ENCODE peak calls at places on chromosomes 13 and 19, in nine cellular contexts. R is CD4-positive, alpha-beta T cell; C is AG10803; T is mammary epithelial cell; D is neural crest cell; L is astrocyte of the cerebellum; S is fibroblast of the aortic adventitia; K is endothelial cell; I is left lung. B is an unnamed sample.

GRCh38 chr13:19587635-19588300 is 26.4 kb upstream of the TPTE2 start:
- DNase-seq in R (no peak), C (peak; percentile 34), T (peak; percentile 35), D (no peak), L (no peak), S (peak; percentile 52), K (no peak), I (no peak), B (no peak)

GRCh38 chr19:54420383-54421168 is 5.3 kb downstream of the TTYH1 start:
- DNase-seq in R (no peak), C (no peak), T (no peak), D (peak; percentile 82), L (no peak), S (no peak), K (peak; percentile 47), I (no peak), B (no peak)

GRCh38 chr13:41005709-41006108 is 13.4 kb downstream of the ELF1 start:
- DNase-seq in R (no peak), C (no peak), T (no peak), D (no peak), L (no peak), S (no peak), K (no peak), I (no peak), B (no peak)

GRCh38 chr19:57512845-57513244 is 13.1 kb downstream of the ZNF773 start:
- DNase-seq in R (no peak), C (peak; percentile 6), T (no peak), D (no peak), L (peak; percentile 12), S (peak; percentile 15), K (peak; percentile 8), I (no peak), B (no peak)

GRCh38 chr19:49514151-49514550 is 1.7 kb downstream of the FCGRT start:
- DNase-seq in R (no peak), C (no peak), T (no peak), D (no peak), L (no peak), S (no peak), K (no peak), I (peak; percentile 75), B (no peak)

GRCh38 chr13:26727633-26728032 is 33.0 kb downstream of the GPR12 start:
- DNase-seq in R (no peak), C (no peak), T (peak; percentile 5), D (no peak), L (no peak), S (no peak), K (no peak), I (no peak), B (no peak)

GRCh38 chr19:46256855-46257254 is 27.3 kb downstream of the IGFL1 start:
- DNase-seq in R (no peak), C (peak; percentile 39), T (peak; percentile 63), D (no peak), L (no peak), S (peak; percentile 30), K (no peak), I (no peak), B (no peak)

GRCh38 chr19:47719047-47719885 is 6.0 kb downstream of the EHD2 start:
- DNase-seq in R (no peak), C (peak; percentile 100), T (peak; percentile 95), D (no peak), L (peak; percentile 84), S (peak; percentile 98), K (no peak), I (peak; percentile 84), B (peak; percentile 70)

GRCh38 chr13:113924184-113924583 is 49.7 kb downstream of the C13orf46 start:
- DNase-seq in R (no peak), C (no peak), T (no peak), D (no peak), L (no peak), S (no peak), K (no peak), I (no peak), B (no peak)

GRCh38 chr13:106028916-106029315 is 506.5 kb downstream of the EFNB2 start:
- DNase-seq in R (no peak), C (peak; percentile 66), T (peak; percentile 19), D (no peak), L (peak; percentile 20), S (no peak), K (no peak), I (no peak), B (peak; percentile 39)

GRCh38 chr19:30393729-30394480 is 21.7 kb downstream of the ZNF536 start:
- DNase-seq in R (no peak), C (no peak), T (no peak), D (no peak), L (no peak), S (no peak), K (no peak), I (no peak), B (no peak)
- TF ChIP-seq CTCF in R (no peak), C (no peak), T (no peak), D (no peak), L (no peak), S (no peak), K (no peak), I (no peak), B (no peak)

DNA sequence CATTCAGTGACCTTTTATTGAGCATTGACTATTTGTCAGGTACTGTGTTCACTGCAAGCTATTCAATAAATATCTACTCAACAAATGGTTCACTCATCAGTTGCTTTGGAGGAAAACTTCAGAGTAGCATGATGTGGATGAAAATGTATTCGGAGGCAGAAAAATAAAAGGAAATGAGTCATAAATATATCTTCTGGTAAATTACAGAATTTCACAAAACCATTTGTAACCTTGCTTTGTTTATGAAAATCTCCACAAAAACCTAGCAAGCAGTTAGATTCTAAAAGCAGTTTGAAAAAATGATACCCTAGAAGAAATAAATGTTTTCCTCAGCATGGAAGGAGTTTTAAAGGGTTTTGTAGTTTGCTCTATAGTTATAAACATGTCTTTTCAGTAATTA is 399.6 kb downstream of the LMO7 start:
- DNase-seq in R (no peak), C (no peak), T (no peak), D (no peak), L (no peak), S (peak; percentile 13), K (no peak), I (no peak), B (no peak)
- TF ChIP-seq CTCF in R (no peak), C (no peak), T (no peak), D (no peak), L (no peak), S (no peak), K (no peak), I (no peak), B (no peak)

GRCh38 chr19:21680679-21681078 is 86.7 kb downstream of the ZNF100 start:
- DNase-seq in R (no peak), C (no peak), T (no peak), D (no peak), L (no peak), S (no peak), K (no peak), I (no peak), B (no peak)

GRCh38 chr19:21680026-21680425 is 87.4 kb downstream of the ZNF100 start:
- DNase-seq in R (no peak), C (no peak), T (no peak), D (no peak), L (no peak), S (no peak), K (no peak), I (no peak), B (no peak)

DNA sequence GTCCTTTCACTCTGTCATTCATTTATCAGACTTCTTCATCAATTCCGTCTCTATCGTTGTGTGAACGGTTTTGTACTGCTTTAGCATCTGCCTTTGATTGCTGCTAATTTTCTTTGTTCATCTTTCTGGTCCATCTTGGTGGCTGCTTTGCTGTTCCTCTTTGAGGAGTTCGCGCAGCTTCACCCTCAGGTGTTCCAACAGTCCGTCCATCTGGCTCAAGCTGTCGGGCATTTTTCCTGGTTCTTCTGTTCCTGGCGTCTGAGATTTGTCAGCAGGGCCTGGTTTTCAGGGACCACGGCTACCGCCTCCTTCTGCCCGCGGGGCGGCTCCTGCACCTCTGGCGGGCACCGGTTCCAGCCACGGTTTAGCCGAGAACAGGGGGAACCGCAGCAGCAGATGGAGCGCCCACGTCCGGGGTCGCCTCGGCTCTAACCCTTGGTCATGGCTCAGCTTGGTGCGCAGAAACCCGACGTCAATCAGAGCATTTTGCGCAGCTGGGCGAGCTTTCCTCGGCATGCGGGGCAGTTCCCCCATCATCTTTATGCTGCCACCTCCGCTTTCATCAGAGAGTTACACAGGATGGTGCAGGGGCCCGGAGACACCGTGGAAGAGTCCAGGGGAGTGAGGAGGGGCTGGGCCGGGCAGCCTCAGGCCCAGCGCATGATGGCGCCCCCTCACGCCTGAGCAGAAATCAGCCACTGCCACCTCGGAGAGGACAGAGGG is 89.5 kb downstream of the ZNF100 start:
- DNase-seq in R (no peak), C (no peak), T (no peak), D (no peak), L (no peak), S (no peak), K (no peak), I (peak; percentile 77), B (no peak)
- TF ChIP-seq CTCF in R (no peak), C (no peak), T (no peak), D (no peak), L (no peak), S (no peak), K (no peak), I (no peak), B (no peak)

DNA sequence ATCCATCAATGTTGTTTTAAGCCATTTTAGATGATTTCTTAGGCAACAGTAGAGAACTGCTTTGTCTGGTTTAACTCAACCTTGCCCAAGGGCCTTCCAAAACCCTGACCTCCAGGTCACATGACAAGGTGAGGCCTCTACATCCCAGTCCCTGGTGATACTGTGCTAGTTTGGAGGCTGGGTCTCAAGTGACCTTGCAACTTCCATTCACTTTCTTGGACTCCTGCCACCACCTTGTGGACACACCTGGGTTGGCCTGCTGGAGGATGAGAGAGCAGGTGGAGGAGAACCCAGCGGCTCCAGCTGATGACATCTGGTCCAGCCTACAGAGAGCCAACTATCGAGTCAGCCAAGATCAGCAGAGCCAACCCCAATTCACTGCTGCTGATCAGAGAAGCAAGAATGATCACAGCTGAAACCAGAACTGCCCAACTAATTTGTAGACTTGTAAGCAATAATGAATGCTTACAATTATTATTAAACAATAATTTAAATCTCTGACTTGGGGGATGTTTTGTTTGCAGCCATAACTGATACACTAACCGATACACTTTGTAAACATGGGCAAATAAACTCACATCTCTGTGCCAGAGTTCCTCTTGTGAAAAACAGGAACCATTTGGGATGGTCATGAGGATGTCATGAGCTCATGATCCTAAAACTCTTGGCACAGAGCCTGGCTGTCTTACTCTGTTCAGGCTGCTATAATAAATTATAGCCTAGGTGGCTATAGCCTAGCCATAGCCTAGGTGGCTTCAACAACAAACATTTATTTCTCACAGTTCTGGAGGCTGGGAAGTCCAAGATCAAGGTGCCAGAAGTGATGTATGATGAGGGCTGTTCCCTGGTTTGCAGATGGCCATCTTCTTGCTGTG is 11.5 kb downstream of the FAM187B start:
- DNase-seq in R (peak; percentile 29), C (no peak), T (peak; percentile 40), D (no peak), L (no peak), S (no peak), K (no peak), I (no peak), B (no peak)
- TF ChIP-seq CTCF in R (peak; percentile 33), C (no peak), T (peak; percentile 2), D (no peak), L (no peak), S (no peak), K (no peak), I (no peak), B (no peak)

GRCh38 chr19:36528194-36528920 is at the start of gene ZNF260:
- DNase-seq in R (peak; percentile 82), C (peak; percentile 97), T (peak; percentile 96), D (peak; percentile 88), L (peak; percentile 97), S (peak; percentile 98), K (peak; percentile 95), I (peak; percentile 98), B (peak; percentile 82)
- TF ChIP-seq CTCF in R (no peak), C (no peak), T (no peak), D (no peak), L (no peak), S (no peak), K (no peak), I (no peak), B (no peak)

B was measured in kidney epithelial cell.